ENCODE peak calls at places on chromosomes 11 and 22, in four cellular contexts. N is HCT116, S is GM23338, W is B cell. P is an unnamed sample.

GRCh38 chr11:115624065-115624464 is 119.8 kb upstream of the CADM1 start:
- DNase-seq in N (no peak), S (no peak), W (no peak), P (no peak)

GRCh38 chr11:120546312-120547205 is 35.0 kb downstream of the GRIK4 start:
- DNase-seq in N (peak), S (peak), W (no peak), P (no peak)

GRCh38 chr11:67032830-67033555 is 10.1 kb downstream of the SYT12 start:
- DNase-seq in N (no peak), S (no peak), W (no peak), P (no peak)

GRCh38 chr11:20029193-20029592 is 131.1 kb downstream of the DBX1 start:
- DNase-seq in N (no peak), S (no peak), W (no peak), P (no peak)

GRCh38 chr11:118998388-118998717 is 415 bp downstream of the CENATAC start:
- DNase-seq in N (no peak), S (peak), W (no peak), P (no peak)

GRCh38 chr11:74288161-74288560 is 23.3 kb downstream of the P4HA3 start:
- DNase-seq in N (no peak), S (no peak), W (no peak), P (no peak)

GRCh38 chr11:45470151-45471001 is 184.2 kb upstream of the SYT13 start:
- DNase-seq in N (no peak), S (no peak), W (no peak), P (no peak)

GRCh38 chr11:9765320-9766101 is 101.6 kb downstream of the SWAP70 start:
- DNase-seq in N (no peak), S (peak), W (no peak), P (no peak)

GRCh38 chr11:65479184-65480145 is 19.4 kb upstream of the MALAT1 start:
- DNase-seq in N (no peak), S (peak), W (peak), P (peak)

GRCh38 chr22:28025333-28025732 is 106.3 kb upstream of the PITPNB start:
- DNase-seq in N (no peak), S (no peak), W (no peak), P (no peak)

GRCh38 chr22:39651783-39652058 is 81.2 kb downstream of the CACNA1I start:
- DNase-seq in N (no peak), S (no peak), W (no peak), P (no peak)

GRCh38 chr22:20551805-20552449 is 44.5 kb downstream of the MED15 start:
- DNase-seq in N (no peak), S (no peak), W (no peak), P (no peak)

GRCh38 chr11:46951864-46952263 is 15.3 kb downstream of the CSTPP1 start:
- DNase-seq in N (no peak), S (no peak), W (no peak), P (no peak)

GRCh38 chr22:41229215-41229614 is 11.5 kb downstream of the CHADL start:
- DNase-seq in N (no peak), S (no peak), W (no peak), P (no peak)

GRCh38 chr11:45597116-45597515 is 68.3 kb downstream of the CHST1 start:
- DNase-seq in N (no peak), S (no peak), W (no peak), P (no peak)

GRCh38 chr11:1667906-1668305 is 29.1 kb upstream of the KRTAP5-6 start:
- DNase-seq in N (no peak), S (no peak), W (no peak), P (no peak)

GRCh38 chr11:121514401-121514981 is 61.7 kb upstream of the SORL1-AS1 start:
- DNase-seq in N (no peak), S (no peak), W (no peak), P (no peak)

GRCh38 chr22:36344106-36344827 is 43.5 kb downstream of the MYH9 start:
- DNase-seq in N (no peak), S (no peak), W (no peak), P (no peak)

GRCh38 chr22:35477911-35478582 is 62.6 kb upstream of the RASD2 start:
- DNase-seq in N (peak), S (no peak), W (no peak), P (no peak)

GRCh38 chr11:120539681-120540369 is 28.3 kb downstream of the GRIK4 start:
- DNase-seq in N (peak), S (no peak), W (no peak), P (no peak)

GRCh38 chr11:48880021-48880441 is 103.7 kb downstream of the TRIM51G start:
- DNase-seq in N (no peak), S (no peak), W (no peak), P (no peak)

GRCh38 chr11:58688779-58689503 is 42.8 kb downstream of the GLYAT start:
- DNase-seq in N (no peak), S (no peak), W (no peak), P (no peak)

GRCh38 chr22:43186272-43187170 is at the start of gene TTLL12:
- DNase-seq in N (no peak), S (peak), W (peak), P (peak)

GRCh38 chr11:116556483-116556882 is 216.3 kb downstream of the BUD13 start:
- DNase-seq in N (no peak), S (no peak), W (no peak), P (no peak)

GRCh38 chr11:44368886-44369285 is 58.9 kb upstream of the ALX4 start:
- DNase-seq in N (no peak), S (no peak), W (no peak), P (no peak)

GRCh38 chr22:24432059-24432853 is 4.9 kb downstream of the ADORA2A start:
- DNase-seq in N (no peak), S (no peak), W (no peak), P (no peak)

GRCh38 chr11:12244156-12244555 is 133.2 kb upstream of the PARVA start:
- DNase-seq in N (no peak), S (no peak), W (no peak), P (no peak)

GRCh38 chr11:70521475-70522260 is 123.3 kb downstream of the CTTN start:
- DNase-seq in N (no peak), S (no peak), W (no peak), P (no peak)

GRCh38 chr22:45335021-45335818 is 25.5 kb downstream of the FAM118A start:
- DNase-seq in N (no peak), S (peak), W (no peak), P (no peak)
- TF ChIP-seq CTCF in N (no peak), S (peak), W (no peak), P (no peak)

GRCh38 chr11:133300666-133301065 is 231.6 kb downstream of the OPCML start:
- DNase-seq in N (no peak), S (no peak), W (no peak), P (no peak)
- TF ChIP-seq CTCF in N (no peak), S (no peak), W (no peak), P (no peak)

DNA sequence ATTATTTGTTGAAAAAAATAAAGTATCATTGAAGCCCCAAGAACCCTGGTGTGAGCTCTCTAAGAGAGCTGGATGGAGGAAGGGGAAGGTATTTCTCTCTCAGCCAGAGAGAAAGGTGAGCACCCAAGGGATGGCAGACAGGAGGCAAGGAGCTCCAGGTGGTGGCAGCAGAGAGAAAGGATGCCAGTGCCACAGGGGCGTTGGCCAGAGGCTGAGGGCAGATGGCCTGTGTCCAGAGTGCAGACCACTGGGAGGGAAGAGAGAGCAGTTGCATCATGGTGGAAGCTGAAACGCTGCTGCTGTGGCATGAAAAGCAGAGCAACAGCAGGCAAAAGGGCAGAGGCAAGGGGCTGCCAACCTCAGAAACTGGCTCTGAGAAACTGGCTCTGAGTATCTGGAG is 8.5 kb downstream of the SPON1 start:
- DNase-seq in N (peak), S (peak), W (no peak), P (no peak)
- TF ChIP-seq CTCF in N (peak), S (peak), W (no peak), P (no peak)

GRCh38 chr11:3972431-3972830 is 117.0 kb downstream of the STIM1 start:
- DNase-seq in N (no peak), S (no peak), W (no peak), P (no peak)

GRCh38 chr11:3970101-3970500 is 114.6 kb downstream of the STIM1 start:
- DNase-seq in N (no peak), S (no peak), W (no peak), P (no peak)

GRCh38 chr11:3969200-3969599 is 113.7 kb downstream of the STIM1 start:
- DNase-seq in N (no peak), S (no peak), W (no peak), P (no peak)

GRCh38 chr11:3969613-3970012 is 114.1 kb downstream of the STIM1 start:
- DNase-seq in N (no peak), S (no peak), W (no peak), P (no peak)

GRCh38 chr11:3971756-3972404 is 116.4 kb downstream of the STIM1 start:
- DNase-seq in N (no peak), S (no peak), W (no peak), P (no peak)
- TF ChIP-seq CTCF in N (no peak), S (no peak), W (peak), P (no peak)